ENCODE peak calls at places on chromosomes 4 and X, in six cellular contexts. P, I, M, K, S and N are unnamed samples.

GRCh38 chr4:180394307-180394706 is 1848.9 kb upstream of the TENM3 start:
- DNase-seq in P (no peak), I (no peak), M (no peak), K (no peak), S (no peak), N (no peak)

GRCh38 chrX:10254746-10255145 is 98.0 kb downstream of the CLCN4 start:
- DNase-seq in P (no peak), I (no peak), M (no peak), K (peak), S (no peak), N (no peak)

GRCh38 chr4:17584502-17585213 is 7.7 kb downstream of the LAP3 start:
- DNase-seq in P (no peak), I (no peak), M (no peak), K (no peak), S (no peak), N (no peak)

GRCh38 chr4:128320656-128321055 is 33.0 kb upstream of the PGRMC2 start:
- DNase-seq in P (no peak), I (no peak), M (no peak), K (peak), S (no peak), N (no peak)

GRCh38 chr4:77776182-77777134 is 42.7 kb downstream of the CNOT6L start:
- DNase-seq in P (peak), I (no peak), M (peak), K (peak), S (peak), N (no peak)

GRCh38 chrX:67720344-67720743 is 176.5 kb downstream of the AR start:
- DNase-seq in P (peak), I (no peak), M (no peak), K (peak), S (peak), N (no peak)

GRCh38 chr4:138875886-138876608 is 139.5 kb upstream of the NOCT start:
- DNase-seq in P (peak), I (no peak), M (no peak), K (peak), S (peak), N (no peak)

GRCh38 chr4:127604949-127605709 is 27.6 kb upstream of the INTU start:
- DNase-seq in P (peak), I (no peak), M (peak), K (peak), S (peak), N (no peak)

GRCh38 chr4:136036744-136037143 is 1495.5 kb downstream of the PCDH18 start:
- DNase-seq in P (peak), I (no peak), M (no peak), K (peak), S (peak), N (no peak)

GRCh38 chr4:1376841-1377605 is 29.2 kb downstream of the NKX1-1 start:
- DNase-seq in P (no peak), I (no peak), M (peak), K (no peak), S (no peak), N (no peak)

GRCh38 chrX:103171353-103171752 is 43.6 kb upstream of the BEX4 start:
- DNase-seq in P (no peak), I (no peak), M (no peak), K (no peak), S (no peak), N (no peak)

GRCh38 chrX:39716401-39716800 is 381.4 kb downstream of the BCOR start:
- DNase-seq in P (no peak), I (no peak), M (no peak), K (no peak), S (no peak), N (no peak)

GRCh38 chr4:68361146-68361589 is 11.3 kb upstream of the YTHDC1 start:
- DNase-seq in P (peak), I (no peak), M (no peak), K (peak), S (peak), N (no peak)

GRCh38 chr4:96037705-96038104 is 197.8 kb downstream of the PDHA2 start:
- DNase-seq in P (no peak), I (no peak), M (no peak), K (no peak), S (peak), N (no peak)

GRCh38 chrX:73922856-73923429 is 359.9 kb downstream of the CHIC1 start:
- DNase-seq in P (no peak), I (no peak), M (no peak), K (peak), S (peak), N (no peak)

GRCh38 chrX:68084765-68085164 is 348.5 kb downstream of the OPHN1 start:
- DNase-seq in P (peak), I (no peak), M (no peak), K (peak), S (peak), N (no peak)

GRCh38 chrX:149043401-149043800 is 461.7 kb downstream of the IDS start:
- DNase-seq in P (no peak), I (no peak), M (no peak), K (no peak), S (no peak), N (no peak)

GRCh38 chr4:180665994-180666818 is 1577.0 kb upstream of the TENM3 start:
- DNase-seq in P (peak), I (no peak), M (no peak), K (peak), S (peak), N (no peak)